ENCODE peak calls at places on chromosomes 4 and X, in seven cellular contexts. X is GM12878, W is SK-N-SH, Z is K562, D is HCT116, A is HepG2, K is H1. H is an unnamed sample.

GRCh38 chr4:10096201-10096975 is 20.2 kb downstream of the WDR1 start:
- DNase-seq in D (peak; percentile 76), W (no peak), X (peak; percentile 60), K (no peak), Z (peak; percentile 75), A (no peak), H (no peak)

GRCh38 chr4:155566241-155566823 is 100.3 kb upstream of the GUCY1A1 start:
- DNase-seq in Z (no peak), X (no peak), W (no peak), K (no peak), D (no peak), A (no peak), H (no peak)

GRCh38 chrX:150362599-150363481 is at the start of gene MAMLD1:
- DNase-seq in W (peak; percentile 53), Z (peak; percentile 49), A (no peak), X (no peak), D (peak; percentile 51), K (no peak), H (peak; percentile 13)

GRCh38 chr4:79317711-79318110 is 8.2 kb downstream of the NAA11 start:
- DNase-seq in K (no peak), X (no peak), D (no peak), W (no peak), Z (peak; percentile 24), A (no peak), H (no peak)

GRCh38 chr4:162131256-162131655 is 32.5 kb downstream of the FSTL5 start:
- DNase-seq in X (no peak), A (no peak), Z (no peak), K (no peak), D (no peak), W (no peak), H (no peak)

GRCh38 chr4:118741456-118741855 is 56.3 kb downstream of the METTL14 start:
- DNase-seq in Z (no peak), A (no peak), X (no peak), W (no peak), D (no peak), K (no peak), H (no peak)

GRCh38 chr4:149112109-149112508 is 669.9 kb upstream of the NR3C2 start:
- DNase-seq in X (no peak), Z (no peak), K (no peak), A (no peak), W (no peak), D (no peak), H (no peak)

GRCh38 chr4:16991455-16991854 is 93.0 kb upstream of the LDB2 start:
- DNase-seq in X (no peak), K (no peak), A (no peak), Z (no peak), D (no peak), W (no peak), H (no peak)

GRCh38 chr4:98126141-98126540 is 17.1 kb downstream of the STPG2 start:
- DNase-seq in Z (no peak), D (no peak), W (no peak), A (no peak), K (no peak), X (no peak), H (no peak)

GRCh38 chr4:60759518-60760245 is 440.4 kb upstream of the ADGRL3 start:
- DNase-seq in D (no peak), K (no peak), Z (no peak), W (no peak), A (no peak), X (no peak), H (no peak)

GRCh38 chrX:116317409-116317808 is 119.0 kb upstream of the SLC6A14 start:
- DNase-seq in W (no peak), X (no peak), D (no peak), A (no peak), K (no peak), Z (no peak), H (peak; percentile 5)

GRCh38 chr4:7759221-7759620 is 180.4 kb downstream of the AFAP1 start:
- DNase-seq in W (no peak), X (no peak), K (no peak), D (no peak), A (no peak), Z (no peak), H (no peak)

GRCh38 chr4:134540588-134540987 is 339.0 kb upstream of the PABPC4L start:
- DNase-seq in W (no peak), K (no peak), A (no peak), X (no peak), Z (no peak), D (no peak), H (no peak)

GRCh38 chrX:129649268-129650182 is 5.2 kb downstream of the APLN start:
- DNase-seq in D (no peak), X (no peak), A (no peak), Z (no peak), K (no peak), W (peak; percentile 56), H (no peak)

GRCh38 chrX:119477812-119478232 is 9.6 kb downstream of the SLC25A5 start:
- DNase-seq in W (no peak), K (no peak), X (no peak), A (peak; percentile 85), D (no peak), Z (peak; percentile 77), H (no peak)

GRCh38 chr4:177283167-177283566 is 26.5 kb upstream of the NEIL3 start:
- DNase-seq in K (no peak), W (no peak), A (no peak), D (no peak), Z (no peak), X (no peak), H (no peak)

GRCh38 chr4:184097240-184097619 is 120.4 kb downstream of the ENPP6 start:
- DNase-seq in D (no peak), K (peak; percentile 56), Z (peak; percentile 40), W (no peak), A (no peak), X (no peak), H (no peak)

GRCh38 chr4:141102367-141102766 is 30.9 kb downstream of the RNF150 start:
- DNase-seq in W (peak; percentile 58), A (no peak), Z (no peak), K (no peak), X (no peak), D (no peak), H (peak; percentile 6)

GRCh38 chrX:108268434-108269080 is 169.7 kb downstream of the COL4A6 start:
- DNase-seq in D (no peak), W (no peak), X (no peak), K (no peak), Z (no peak), A (no peak), H (no peak)

GRCh38 chr4:123398803-123399637 is 2.4 kb downstream of the SPRY1 start:
- DNase-seq in K (no peak), A (peak; percentile 75), Z (peak; percentile 18), W (peak; percentile 39), D (peak; percentile 12), X (no peak), H (no peak)

GRCh38 chrX:19602866-19603620 is 87.7 kb upstream of the MAP3K15 start:
- DNase-seq in K (no peak), D (peak; percentile 39), X (no peak), A (no peak), Z (peak; percentile 37), W (no peak), H (no peak)

GRCh38 chr4:113153529-113154101 is 104.2 kb downstream of the ANK2 start:
- DNase-seq in W (no peak), D (no peak), X (no peak), A (peak; percentile 75), Z (no peak), K (no peak), H (no peak)

GRCh38 chr4:165612936-165613335 is 234.1 kb downstream of the CPE start:
- DNase-seq in Z (no peak), D (no peak), W (no peak), A (no peak), X (no peak), K (no peak), H (no peak)

GRCh38 chr4:38406243-38406642 is 257.8 kb upstream of the KLF3 start:
- DNase-seq in K (no peak), D (no peak), A (no peak), X (no peak), Z (no peak), W (no peak), H (no peak)
- TF ChIP-seq JUND in K (no peak), D (no peak), A (no peak), X (no peak), Z (no peak), W (no peak), H (no peak)

GRCh38 chr4:75696551-75696950 is 23.3 kb upstream of the G3BP2 start:
- DNase-seq in K (no peak), Z (no peak), A (no peak), D (no peak), W (no peak), X (no peak), H (no peak)

GRCh38 chr4:75698963-75699228 is 25.5 kb upstream of the USO1 start:
- DNase-seq in X (no peak), Z (no peak), D (no peak), K (no peak), W (no peak), A (no peak), H (no peak)

GRCh38 chr4:75699299-75699698 is 25.1 kb upstream of the USO1 start:
- DNase-seq in X (no peak), W (no peak), K (no peak), D (no peak), Z (no peak), A (no peak), H (no peak)

GRCh38 chr4:75696036-75696435 is 22.8 kb upstream of the G3BP2 start:
- DNase-seq in D (no peak), K (no peak), A (no peak), W (no peak), X (no peak), Z (no peak), H (no peak)

GRCh38 chr4:75698162-75698962 is 25.2 kb upstream of the G3BP2 start:
- DNase-seq in Z (peak; percentile 44), W (no peak), X (peak; percentile 66), A (no peak), D (no peak), K (no peak), H (no peak)
- TF ChIP-seq JUND in Z (no peak), W (no peak), X (no peak), A (no peak), D (no peak), K (no peak), H (no peak)

GRCh38 chr4:189255636-189256035 is 685.0 kb upstream of the FRG1 start:
- DNase-seq in A (no peak), Z (no peak), K (no peak), X (no peak), W (no peak), D (no peak), H (no peak)
- TF ChIP-seq JUND in A (no peak), Z (no peak), K (no peak), X (no peak), W (no peak), D (no peak), H (no peak)

GRCh38 chrX:71058116-71058515 is 10.0 kb downstream of the SNX12 start:
- DNase-seq in K (no peak), X (no peak), D (no peak), Z (no peak), A (no peak), W (no peak), H (no peak)

GRCh38 chrX:71056857-71057256 is 11.3 kb downstream of the SNX12 start:
- DNase-seq in X (no peak), Z (no peak), K (no peak), D (no peak), W (no peak), A (no peak), H (no peak)

GRCh38 chrX:71052721-71053120 is 15.4 kb downstream of the SNX12 start:
- DNase-seq in Z (no peak), K (no peak), A (no peak), X (no peak), D (no peak), W (no peak), H (no peak)

GRCh38 chrX:71053217-71053621 is 14.9 kb downstream of the SNX12 start:
- DNase-seq in W (no peak), A (no peak), Z (no peak), D (no peak), X (peak; percentile 68), K (peak; percentile 60), H (no peak)
- TF ChIP-seq JUND in W (no peak), A (no peak), Z (no peak), D (no peak), X (no peak), K (no peak), H (no peak)

H was measured in T47D.